ENCODE peak calls at places on chromosomes 11 and 22, in seven cellular contexts. I is cardiac muscle cell, T is astrocyte of the spinal cord, N is cardiac fibroblast, W is RWPE1, E is AG09319, H is gastrocnemius medialis. V is an unnamed sample.

GRCh38 chr22:40919446-40919845 is 31.7 kb upstream of the RBX1 start:
- DNase-seq in E (peak; percentile 2), W (no peak), H (no peak), I (peak; percentile 7), T (no peak), N (peak; percentile 14), V (no peak)

GRCh38 chr11:24935059-24935458 is 438.2 kb downstream of the LUZP2 start:
- DNase-seq in N (no peak), T (peak; percentile 5), H (no peak), W (no peak), I (no peak), E (no peak), V (no peak)

GRCh38 chr11:1042626-1043562 is 6.4 kb upstream of the MUC6 start:
- DNase-seq in T (no peak), E (no peak), N (no peak), I (no peak), W (no peak), H (no peak), V (no peak)

GRCh38 chr22:27705391-27706080 is 96.0 kb downstream of the MN1 start:
- DNase-seq in I (no peak), W (no peak), N (no peak), E (no peak), T (no peak), H (peak; percentile 59), V (no peak)

GRCh38 chr22:44033689-44034088 is 9.6 kb downstream of the PARVB start:
- DNase-seq in E (no peak), H (peak; percentile 83), I (peak; percentile 19), W (no peak), N (no peak), T (peak; percentile 63), V (no peak)

GRCh38 chr22:19351604-19352003 is 60.1 kb upstream of the CLTCL1 start:
- DNase-seq in W (no peak), N (no peak), T (no peak), E (no peak), H (no peak), I (no peak), V (no peak)

GRCh38 chr11:27024865-27025264 is 15.8 kb upstream of the BBOX1 start:
- DNase-seq in E (no peak), T (no peak), I (no peak), N (no peak), H (no peak), W (no peak), V (no peak)

GRCh38 chr22:22084089-22084711 is 101.6 kb upstream of the TOP3B start:
- DNase-seq in E (no peak), I (no peak), H (no peak), T (no peak), W (no peak), N (no peak), V (no peak)

GRCh38 chr22:23305922-23306374 is 125.6 kb downstream of the BCR start:
- DNase-seq in T (peak; percentile 75), H (peak; percentile 70), E (no peak), W (no peak), I (peak; percentile 96), N (peak; percentile 97), V (no peak)

GRCh38 chr22:45631140-45631539 is 40.5 kb upstream of the ATXN10 start:
- DNase-seq in I (no peak), E (no peak), T (no peak), N (no peak), W (no peak), H (no peak), V (no peak)

GRCh38 chr22:18057568-18058209 is 20.1 kb upstream of the PEX26 start:
- DNase-seq in W (peak; percentile 70), T (peak; percentile 98), I (peak; percentile 98), H (peak; percentile 83), E (peak; percentile 94), N (peak; percentile 98), V (no peak)

GRCh38 chr11:70233511-70233919 is 30.4 kb downstream of the FADD start:
- DNase-seq in N (peak; percentile 53), W (peak; percentile 97), T (peak; percentile 86), E (no peak), H (no peak), I (peak; percentile 69), V (no peak)

DNA sequence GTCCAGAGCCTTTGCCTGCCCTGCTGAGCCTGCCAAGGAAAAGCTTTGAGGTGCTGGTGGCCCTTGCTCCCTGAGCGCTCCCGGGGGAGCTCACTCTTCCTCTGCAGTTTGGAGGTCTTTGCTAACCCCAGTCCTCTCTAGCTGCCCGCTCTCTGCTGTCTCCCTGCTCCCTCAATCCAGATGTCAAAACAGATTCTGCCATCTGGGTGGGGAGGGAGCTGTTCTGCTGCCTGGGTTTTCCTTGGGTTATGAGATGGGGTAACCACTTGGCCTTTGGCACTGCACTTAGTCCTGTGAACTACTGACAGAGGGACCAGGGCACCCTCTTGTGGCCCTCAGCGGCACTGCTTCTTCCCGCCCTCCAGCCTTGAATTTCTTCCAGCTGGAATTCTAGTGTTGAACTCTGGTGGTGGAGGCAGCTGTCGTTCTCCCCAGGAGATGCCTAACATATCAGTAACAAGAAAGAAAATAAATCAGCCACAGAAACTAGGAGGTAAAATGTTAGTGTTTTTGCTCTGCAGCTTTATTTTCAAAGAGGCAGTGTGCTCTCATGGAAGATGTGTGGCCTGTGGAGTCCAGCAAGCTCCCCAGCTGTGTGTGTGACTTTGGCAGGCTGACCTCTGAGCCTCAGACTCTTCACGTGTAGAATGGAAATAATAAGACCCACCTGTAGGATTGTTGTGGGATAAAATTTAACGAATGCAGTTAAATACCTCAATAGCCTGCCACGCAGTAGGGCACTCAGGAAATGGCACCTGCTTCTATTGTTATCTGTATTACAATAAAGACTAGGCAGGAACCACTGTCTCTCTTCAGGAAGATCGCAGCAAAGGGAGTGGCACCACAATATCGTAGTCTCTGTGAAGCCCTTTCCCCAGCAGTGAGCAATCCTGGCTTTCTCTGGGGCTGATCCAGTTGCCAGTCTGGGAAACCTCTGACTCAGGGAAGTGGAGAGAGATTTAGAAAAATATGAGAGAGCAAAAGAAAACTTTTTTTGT is 23.4 kb downstream of the ARFGAP2 start:
- DNase-seq in T (peak; percentile 82), E (peak; percentile 63), N (peak; percentile 88), H (peak; percentile 64), W (peak; percentile 82), I (peak; percentile 87), V (peak; percentile 89)
- TF ChIP-seq CTCF in T (peak; percentile 99), E (peak; percentile 100), N (peak; percentile 99), H (peak; percentile 94), W (peak; percentile 97), I (peak; percentile 99), V (peak; percentile 79)

DNA sequence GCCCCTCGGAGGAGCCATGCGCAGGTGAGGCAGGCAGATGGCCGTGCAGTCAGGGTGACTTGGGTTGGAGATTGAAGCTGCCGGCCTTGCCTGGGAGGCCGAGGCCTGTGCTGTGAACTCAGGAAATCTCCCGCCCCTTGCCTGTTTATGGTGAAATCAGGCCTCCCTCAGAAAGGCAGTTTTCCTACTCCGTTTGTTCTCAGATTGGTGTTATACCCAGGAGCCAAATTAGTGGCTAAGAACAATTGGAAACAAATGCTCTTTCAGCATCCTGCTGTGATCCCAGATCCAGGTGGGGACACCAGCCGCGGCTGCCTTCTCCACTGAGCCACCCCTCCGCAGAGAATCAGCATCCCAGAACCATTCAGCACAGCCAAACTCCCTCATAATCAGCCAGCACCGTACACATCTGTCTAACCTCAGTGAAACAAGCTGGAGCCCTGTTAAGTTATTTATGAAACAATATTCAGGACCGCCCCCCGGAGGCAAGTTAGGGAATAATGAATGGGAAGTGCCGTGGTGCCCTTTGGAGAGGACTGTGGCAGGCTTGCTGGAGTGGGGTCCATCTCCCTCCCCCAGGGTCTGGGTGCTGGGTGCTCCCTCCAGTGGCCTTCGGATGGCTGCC is 60.0 kb downstream of the PKNOX2 start:
- DNase-seq in E (no peak), N (peak; percentile 75), I (peak; percentile 74), H (no peak), W (no peak), T (peak; percentile 19), V (peak; percentile 63)
- TF ChIP-seq CTCF in E (peak; percentile 21), N (peak; percentile 30), I (peak; percentile 58), H (no peak), W (no peak), T (peak; percentile 30), V (no peak)

DNA sequence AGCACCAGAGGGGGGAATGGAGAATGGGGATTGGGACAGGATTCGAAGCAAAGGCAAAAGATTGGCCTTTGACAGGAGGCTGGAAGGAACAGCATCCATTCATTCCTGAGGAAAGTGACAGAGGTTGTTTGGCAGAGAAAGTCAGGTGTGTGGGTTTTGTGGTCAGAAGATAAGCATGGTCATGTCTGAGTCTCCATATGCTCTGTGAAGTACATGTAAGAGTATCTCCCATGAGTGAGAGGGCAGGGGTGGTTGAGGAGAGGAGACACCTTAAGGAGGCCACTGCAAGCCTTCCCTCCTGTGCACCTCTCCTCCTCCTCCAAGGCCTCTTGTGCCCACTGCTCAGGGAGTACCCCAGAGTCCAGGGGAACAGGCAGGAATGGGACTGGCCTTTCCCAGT is 1.9 kb upstream of the NLRP10 start:
- DNase-seq in N (no peak), I (no peak), T (no peak), H (no peak), W (no peak), E (no peak), V (no peak)
- TF ChIP-seq CTCF in N (no peak), I (no peak), T (no peak), H (no peak), W (no peak), E (no peak), V (no peak)

GRCh38 chr11:102810943-102811528 is 13.1 kb upstream of the MMP1 start:
- DNase-seq in H (no peak), I (peak; percentile 24), N (no peak), W (no peak), E (no peak), T (peak; percentile 27), V (no peak)
- TF ChIP-seq CTCF in H (no peak), I (peak; percentile 52), N (peak; percentile 55), W (peak; percentile 58), E (peak; percentile 62), T (peak; percentile 73), V (no peak)